ENCODE peak calls at places on chromosomes 2 and 18, in seven cellular contexts. C is ovary; V is psoas muscle; R is aorta; W is IMR-90; U is naive thymus-derived CD4-positive, alpha-beta T cell; A is keratinocyte. H is an unnamed sample.

GRCh38 chr18:23716516-23716915 is 27.3 kb downstream of the LAMA3 start:
- DNase-seq in C (no peak), U (no peak), R (no peak), W (peak; percentile 88), V (no peak), A (peak; percentile 41), H (no peak)

GRCh38 chr2:50535971-50536759 is 495.8 kb downstream of the NRXN1 start:
- DNase-seq in A (no peak), R (no peak), V (no peak), C (no peak), W (peak; percentile 55), U (no peak), H (no peak)

GRCh38 chr2:205609036-205609607 is 73.2 kb upstream of the NRP2 start:
- DNase-seq in R (no peak), C (no peak), V (no peak), U (no peak), W (peak; percentile 46), A (no peak), H (no peak)

GRCh38 chr2:27000995-27001394 is 30.6 kb downstream of the MAPRE3 start:
- DNase-seq in U (no peak), R (no peak), W (no peak), A (no peak), V (no peak), C (no peak), H (no peak)

GRCh38 chr2:119407430-119408220 is 24.0 kb upstream of the TMEM37 start:
- DNase-seq in A (no peak), U (peak; percentile 43), W (peak; percentile 58), C (peak; percentile 52), V (no peak), R (no peak), H (peak; percentile 49)

GRCh38 chr2:196853301-196854087 is 44.3 kb upstream of the C2orf66 start:
- DNase-seq in V (no peak), W (no peak), R (no peak), C (no peak), A (no peak), U (no peak), H (no peak)

GRCh38 chr18:419542-420175 is 80.8 kb downstream of the COLEC12 start:
- DNase-seq in A (no peak), R (no peak), U (no peak), V (no peak), W (no peak), C (no peak), H (no peak)

GRCh38 chr2:155913356-155913755 is 419.2 kb downstream of the NR4A2 start:
- DNase-seq in U (no peak), A (no peak), V (no peak), W (no peak), C (no peak), R (no peak), H (no peak)

GRCh38 chr18:12307871-12308385 is at the start of gene TUBB6:
- DNase-seq in W (peak; percentile 81), R (peak; percentile 84), V (peak; percentile 83), C (peak; percentile 70), A (no peak), U (no peak), H (peak; percentile 64)

GRCh38 chr2:135276525-135276924 is 224.4 kb downstream of the RAB3GAP1 start:
- DNase-seq in U (no peak), V (no peak), W (no peak), R (no peak), C (no peak), A (no peak), H (no peak)

GRCh38 chr2:62787381-62787780 is 81.9 kb downstream of the EHBP1 start:
- DNase-seq in A (no peak), U (no peak), W (peak; percentile 51), C (no peak), R (no peak), V (no peak), H (no peak)

GRCh38 chr2:46780801-46781445 is 134.7 kb downstream of the MCFD2 start:
- DNase-seq in U (no peak), V (peak; percentile 52), W (peak; percentile 56), R (peak; percentile 60), C (no peak), A (no peak), H (no peak)

GRCh38 chr2:16727256-16727655 is 61.6 kb upstream of the CYRIA start:
- DNase-seq in W (peak; percentile 23), R (peak; percentile 46), V (no peak), A (no peak), U (no peak), C (no peak), H (no peak)

GRCh38 chr2:150520088-150520487 is 32.6 kb upstream of the RND3 start:
- DNase-seq in R (no peak), V (no peak), W (no peak), C (no peak), A (no peak), U (no peak), H (no peak)

GRCh38 chr18:79426376-79427300 is 30.9 kb downstream of the NFATC1 start:
- DNase-seq in V (no peak), C (no peak), W (no peak), R (no peak), U (no peak), A (no peak), H (no peak)

GRCh38 chr2:240626531-240627300 is 1.4 kb downstream of the GPR35 start:
- DNase-seq in W (no peak), U (peak; percentile 26), V (peak; percentile 54), A (no peak), R (peak; percentile 79), C (no peak), H (no peak)

GRCh38 chr18:77234504-77235365 is 14.9 kb upstream of the GALR1 start:
- DNase-seq in A (no peak), U (no peak), R (no peak), V (no peak), C (no peak), W (no peak), H (no peak)

GRCh38 chr18:50558157-50558556 is 1.7 kb upstream of the MAPK4 start:
- DNase-seq in U (no peak), A (no peak), R (no peak), V (no peak), C (no peak), W (no peak), H (no peak)

GRCh38 chr18:50562686-50563085 is 2.8 kb downstream of the MAPK4 start:
- DNase-seq in U (no peak), V (no peak), R (no peak), C (no peak), A (no peak), W (no peak), H (no peak)

GRCh38 chr18:50560681-50561629 is 1.1 kb downstream of the MAPK4 start:
- DNase-seq in A (no peak), W (no peak), R (no peak), C (peak; percentile 8), U (no peak), V (no peak), H (no peak)

GRCh38 chr18:50559750-50560680 is at the start of gene MAPK4:
- DNase-seq in U (no peak), C (peak; percentile 57), V (peak; percentile 72), A (no peak), W (no peak), R (no peak), H (no peak)

DNA sequence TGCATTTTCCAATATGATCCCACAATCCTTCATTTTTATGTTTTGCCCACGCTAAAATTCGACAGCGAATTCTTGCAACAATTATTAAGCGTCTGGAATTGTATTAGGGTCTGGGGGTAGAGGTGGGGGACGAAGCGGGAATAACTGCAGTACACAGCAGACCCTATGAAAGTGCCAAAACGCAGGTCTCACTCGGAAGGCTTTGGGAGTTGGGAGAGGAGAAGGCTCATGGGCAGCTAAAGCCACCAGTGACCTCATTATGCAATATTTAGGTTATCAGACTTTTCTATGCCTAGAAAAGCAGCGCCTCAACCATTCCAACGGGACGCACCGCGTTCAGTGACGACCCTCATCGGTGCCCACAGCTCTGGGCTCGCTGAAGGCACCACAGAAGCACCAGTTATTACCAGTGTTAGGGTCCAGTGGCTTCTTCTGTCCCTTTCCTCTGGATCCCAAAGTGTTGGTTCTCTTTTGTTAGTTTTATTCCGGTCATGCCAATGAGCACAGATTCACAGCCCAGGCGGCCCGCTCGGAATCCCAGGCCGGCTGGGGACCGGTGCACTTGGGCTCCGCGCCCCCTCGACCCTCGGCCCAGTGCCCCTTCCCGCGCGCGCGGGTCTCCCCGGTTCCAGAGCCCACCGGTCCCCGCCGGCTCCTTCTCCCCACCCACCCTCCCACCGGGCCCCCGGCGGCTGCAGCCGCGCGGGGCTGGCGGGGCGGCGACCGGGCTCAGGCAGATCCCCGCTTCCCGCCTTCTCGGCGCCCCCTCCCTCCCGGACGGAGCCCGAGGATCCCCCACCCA is 738 bp upstream of the MAPK4 start:
- DNase-seq in U (no peak), R (no peak), V (no peak), C (peak; percentile 10), A (no peak), W (no peak), H (no peak)
- H3K4me3 ChIP-seq in U (no peak overlapping the region), R (peak overlapping the region; percentile 90), V (peak overlapping the region; percentile 70), C (peak overlapping the region; percentile 56), A (no peak overlapping the region), W (no peak overlapping the region), H (peak overlapping the region; percentile 24)

GRCh38 chr2:54797307-54797706 is 73.8 kb downstream of the EML6 start:
- DNase-seq in R (no peak), U (no peak), A (no peak), W (no peak), V (no peak), C (no peak), H (no peak)
- H3K36me3 ChIP-seq in R (no peaks in the 10 kb centered on the region), U (no peaks in the 10 kb centered on the region), A (no peaks in the 10 kb centered on the region), W (no peaks in the 10 kb centered on the region), V (no peaks in the 10 kb centered on the region), C (no peaks in the 10 kb centered on the region), H (no peaks in the 10 kb centered on the region)

GRCh38 chr2:219331560-219332213 is 857 bp downstream of the RESP18 start:
- DNase-seq in U (peak; percentile 24), V (peak; percentile 64), A (no peak), C (no peak), W (peak; percentile 21), R (peak; percentile 54), H (no peak)

GRCh38 chr2:219332542-219332941 is at the start of gene RESP18:
- DNase-seq in W (no peak), V (no peak), R (no peak), C (no peak), U (no peak), A (no peak), H (no peak)

DNA sequence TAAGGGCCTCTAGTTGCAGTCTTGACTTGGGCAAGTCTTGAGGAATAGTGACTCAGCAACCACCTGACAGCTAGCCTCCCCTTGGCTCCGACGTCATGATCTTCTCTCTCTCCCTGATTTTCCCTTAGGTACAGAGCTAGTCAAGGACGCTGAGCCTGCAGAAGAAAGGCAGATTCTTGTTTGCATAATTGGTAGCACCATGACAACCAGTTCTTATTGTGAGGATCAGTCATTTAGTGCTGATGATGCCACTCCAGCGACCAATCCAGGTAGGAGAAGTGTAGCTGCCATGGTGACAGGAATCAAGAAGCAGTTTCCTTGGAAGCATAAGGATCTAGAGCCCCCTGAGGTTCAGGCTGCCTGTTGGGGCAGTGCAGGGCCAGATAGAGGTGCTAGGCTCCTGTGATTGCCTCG is 2.8 kb upstream of the RESP18 start:
- DNase-seq in C (no peak), U (no peak), R (no peak), W (peak; percentile 6), V (no peak), A (no peak), H (no peak)
- H3K4me3 ChIP-seq in C (no peak overlapping the region), U (no peak overlapping the region), R (no peak overlapping the region), W (no peak overlapping the region), V (no peak overlapping the region), A (no peak overlapping the region), H (no peak overlapping the region)

DNA sequence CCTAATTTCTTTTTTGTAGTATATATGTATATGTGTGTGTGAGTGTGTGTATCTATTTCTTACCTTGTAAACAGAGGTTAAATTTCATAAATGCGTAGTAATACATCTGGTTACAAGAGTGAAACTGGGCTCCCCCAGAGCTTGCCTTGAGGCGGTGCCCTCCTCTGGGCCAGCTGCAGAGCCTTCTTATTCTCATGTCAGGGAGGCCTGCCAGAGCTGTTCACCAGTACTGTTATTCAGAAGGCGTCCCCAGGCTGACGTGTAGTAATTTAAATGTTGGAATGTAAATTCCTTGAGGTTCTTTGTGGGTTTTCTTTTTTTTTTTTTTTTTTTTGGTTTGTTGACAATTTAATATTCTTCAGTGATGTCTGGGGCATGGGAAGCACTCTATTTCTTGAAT is 11.2 kb downstream of the COPS8 start:
- DNase-seq in V (peak; percentile 60), R (no peak), A (no peak), W (peak; percentile 77), U (no peak), C (no peak), H (no peak)
- H3K36me3 ChIP-seq in V (peaks cover 21% of the 10 kb centered on the region), R (peaks cover 4% of the 10 kb centered on the region), A (peaks cover 3% of the 10 kb centered on the region), W (peaks cover 18% of the 10 kb centered on the region), U (peaks cover 84% of the 10 kb centered on the region), C (no peaks in the 10 kb centered on the region), H (peaks cover 26% of the 10 kb centered on the region)